ENCODE peak calls at places on chromosomes 5 and 9, in four cellular contexts. L, A, S and Z are unnamed samples.

GRCh38 chr5:152529456-152529855 is 124.4 kb upstream of the NMUR2 start:
- DNase-seq in L (no peak), A (no peak), S (no peak), Z (no peak)

GRCh38 chr9:24118170-24118569 is 292.1 kb upstream of the ELAVL2 start:
- DNase-seq in S (no peak), L (no peak), A (no peak), Z (no peak)

GRCh38 chr9:132411091-132411508 is 1.1 kb downstream of the CFAP77 start:
- DNase-seq in S (peak), L (peak), A (no peak), Z (no peak)

GRCh38 chr5:1724822-1725602 is 74.6 kb downstream of the MRPL36 start:
- DNase-seq in S (no peak), A (no peak), L (no peak), Z (peak)

GRCh38 chr5:20556364-20556763 is 568.4 kb upstream of the CDH18 start:
- DNase-seq in L (no peak), S (no peak), A (no peak), Z (no peak)

GRCh38 chr9:95605826-95606555 is 89.2 kb upstream of the PTCH1 start:
- DNase-seq in S (no peak), A (no peak), L (no peak), Z (no peak)

GRCh38 chr5:123083298-123083697 is 5.7 kb upstream of the PRDM6 start:
- DNase-seq in L (no peak), S (no peak), A (no peak), Z (no peak)

GRCh38 chr5:83244516-83244915 is 167.2 kb downstream of the XRCC4 start:
- DNase-seq in L (no peak), S (no peak), A (no peak), Z (no peak)

GRCh38 chr5:54093081-54093492 is 217.3 kb downstream of the ARL15 start:
- DNase-seq in S (no peak), A (no peak), L (no peak), Z (no peak)

GRCh38 chr5:132498152-132498551 is 7.6 kb upstream of the IRF1 start:
- DNase-seq in A (peak), L (peak), S (no peak), Z (peak)

GRCh38 chr5:158543539-158544387 is 556.0 kb downstream of the EBF1 start:
- DNase-seq in L (no peak), S (peak), A (no peak), Z (no peak)

GRCh38 chr5:155727512-155728145 is 599.3 kb upstream of the SGCD start:
- DNase-seq in L (no peak), S (no peak), A (no peak), Z (no peak)

GRCh38 chr9:96157675-96158074 is 144.3 kb downstream of the HSD17B3 start:
- DNase-seq in L (no peak), A (no peak), S (no peak), Z (no peak)

GRCh38 chr9:3873818-3874217 is 348.0 kb upstream of the RFX3 start:
- DNase-seq in A (no peak), L (no peak), S (no peak), Z (no peak)

GRCh38 chr5:135309391-135310327 is 89.4 kb downstream of the MACROH2A1 start:
- DNase-seq in L (no peak), S (no peak), A (no peak), Z (peak)

GRCh38 chr9:124214116-124214515 is 43.6 kb upstream of the NEK6 start:
- DNase-seq in L (no peak), S (no peak), A (no peak), Z (no peak)

GRCh38 chr5:88883059-88883565 is at the start of gene MEF2C:
- DNase-seq in L (peak), S (peak), A (peak), Z (peak)

GRCh38 chr9:133115604-133116345 is 5.3 kb downstream of the RALGDS start:
- DNase-seq in L (peak), A (peak), S (peak), Z (no peak)

GRCh38 chr5:109485030-109485429 is 75.3 kb upstream of the PJA2 start:
- DNase-seq in S (peak), L (peak), A (peak), Z (no peak)

GRCh38 chr9:116749176-116749575 is 62.1 kb downstream of the TRIM32 start:
- DNase-seq in S (no peak), A (no peak), L (no peak), Z (no peak)

GRCh38 chr9:100011062-100011681 is 87.6 kb downstream of the ERP44 start:
- DNase-seq in L (no peak), S (peak), A (no peak), Z (no peak)

GRCh38 chr5:42377496-42377895 is 45.7 kb upstream of the GHR start:
- DNase-seq in L (no peak), A (no peak), S (peak), Z (no peak)

GRCh38 chr9:35820076-35820475 is 5.2 kb upstream of the HINT2 start:
- DNase-seq in S (peak), L (no peak), A (no peak), Z (no peak)

GRCh38 chr5:124064956-124065355 is 553.0 kb downstream of the CSNK1G3 start:
- DNase-seq in A (no peak), L (no peak), S (no peak), Z (no peak)

GRCh38 chr5:157554180-157555030 is 21.2 kb downstream of the ADAM19 start:
- DNase-seq in S (no peak), L (no peak), A (no peak), Z (no peak)

GRCh38 chr5:51960617-51961115 is 577.4 kb downstream of the ISL1 start:
- DNase-seq in A (no peak), S (no peak), L (no peak), Z (no peak)
- TF ChIP-seq CTCF in A (no peak), S (peak), L (peak), Z (peak)

GRCh38 chr9:130601100-130601499 is 21.7 kb downstream of the FUBP3 start:
- DNase-seq in A (no peak), L (no peak), S (no peak), Z (no peak)
- TF ChIP-seq CTCF in A (no peak), L (no peak), S (no peak), Z (no peak)

GRCh38 chr5:149405550-149406202 is 26.6 kb upstream of the IL17B start:
- DNase-seq in A (peak), L (no peak), S (no peak), Z (no peak)

GRCh38 chr5:149404746-149405549 is 25.9 kb upstream of the IL17B start:
- DNase-seq in L (no peak), A (peak), S (peak), Z (no peak)

GRCh38 chr5:149407331-149408251 is 28.5 kb upstream of the IL17B start:
- DNase-seq in S (no peak), L (no peak), A (no peak), Z (no peak)

GRCh38 chr5:149406979-149407306 is 27.9 kb upstream of the IL17B start:
- DNase-seq in L (no peak), S (no peak), A (no peak), Z (no peak)

DNA sequence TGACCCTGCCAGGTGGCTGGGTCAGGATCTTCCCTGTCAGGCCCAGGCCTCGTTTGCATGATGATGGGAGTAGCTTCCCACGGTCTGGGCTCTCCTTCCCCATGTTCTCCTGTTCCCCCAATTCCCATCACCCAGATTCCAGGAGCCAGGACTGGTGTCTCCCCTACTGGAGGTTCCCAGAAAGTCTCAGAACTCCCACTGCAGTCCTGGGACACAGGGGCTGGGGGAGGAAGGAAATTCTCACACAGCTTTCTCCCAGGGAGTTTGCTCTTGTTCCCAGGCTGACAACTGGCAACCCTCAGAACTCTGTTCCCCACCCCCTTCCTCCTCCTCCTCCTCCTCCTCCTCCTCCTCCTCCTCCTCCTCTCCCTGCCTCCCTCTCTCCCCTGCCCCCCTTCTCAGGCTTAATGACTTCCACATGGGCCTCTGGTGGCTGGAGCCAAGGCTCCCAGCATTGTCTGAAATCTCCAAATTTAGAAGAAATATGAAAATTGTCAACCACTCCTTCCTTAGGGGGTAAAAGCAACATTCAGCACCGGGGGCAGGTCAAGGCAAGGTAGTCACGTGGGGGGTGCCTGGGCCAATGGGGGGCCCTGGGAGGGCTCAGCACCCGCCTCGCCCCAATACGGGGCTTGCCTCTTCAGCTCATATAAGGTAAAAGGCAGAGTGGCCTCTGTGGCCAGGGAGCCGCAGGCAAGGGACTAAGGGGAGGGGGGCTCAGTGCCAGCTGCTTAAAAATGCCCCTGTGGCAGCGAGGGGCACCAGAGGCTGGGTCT is 27.3 kb upstream of the IL17B start:
- DNase-seq in L (peak), S (peak), A (peak), Z (peak)
- TF ChIP-seq CTCF in L (no peak), S (peak), A (peak), Z (peak)

DNA sequence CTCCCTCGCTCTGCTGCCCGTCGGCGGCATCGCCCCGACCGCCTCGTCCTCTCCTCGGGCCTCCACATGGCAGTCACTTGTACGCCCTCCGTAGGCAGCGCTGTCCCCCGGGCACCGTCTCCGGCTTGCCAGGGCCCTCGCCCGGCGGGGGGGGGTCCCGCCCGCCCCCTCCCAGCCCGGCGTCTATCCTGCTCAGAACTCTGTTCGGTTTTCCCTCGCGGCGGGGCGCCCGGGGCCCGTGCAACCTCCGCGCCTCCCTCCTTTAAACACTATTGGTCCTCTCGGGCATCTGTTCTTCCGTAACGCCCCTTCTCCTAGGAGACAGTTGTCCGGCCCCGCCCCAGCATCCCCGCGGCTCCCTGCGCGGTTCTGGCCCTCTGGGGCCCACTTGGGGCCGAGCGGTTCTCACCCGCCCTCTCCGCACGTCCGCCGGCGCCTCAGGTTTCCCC is 831 bp downstream of the ODF2 start:
- DNase-seq in A (peak), S (peak), L (peak), Z (peak)
- TF ChIP-seq CTCF in A (no peak), S (no peak), L (no peak), Z (no peak)

DNA sequence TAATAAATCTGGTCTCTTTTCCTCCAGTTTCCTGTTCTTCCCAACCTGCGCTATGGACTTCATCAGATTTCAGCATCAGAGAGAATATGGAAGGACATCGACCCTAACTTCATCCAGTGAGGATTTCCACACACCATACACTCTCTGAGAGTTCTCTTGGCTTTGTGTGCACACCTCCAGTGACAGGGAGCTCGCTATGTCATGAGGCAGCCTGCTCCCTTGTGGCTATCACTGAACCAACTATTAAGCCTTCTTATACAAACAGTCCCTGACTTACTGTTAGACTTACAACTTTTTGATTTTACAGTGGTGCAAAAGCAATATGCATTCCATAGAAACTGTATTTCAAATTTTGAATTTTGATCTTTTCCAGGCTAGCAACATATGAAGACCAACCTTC is 12.2 kb upstream of the B4GALT1 start:
- DNase-seq in S (no peak), L (no peak), A (no peak), Z (no peak)
- TF ChIP-seq CTCF in S (no peak), L (no peak), A (no peak), Z (no peak)

DNA sequence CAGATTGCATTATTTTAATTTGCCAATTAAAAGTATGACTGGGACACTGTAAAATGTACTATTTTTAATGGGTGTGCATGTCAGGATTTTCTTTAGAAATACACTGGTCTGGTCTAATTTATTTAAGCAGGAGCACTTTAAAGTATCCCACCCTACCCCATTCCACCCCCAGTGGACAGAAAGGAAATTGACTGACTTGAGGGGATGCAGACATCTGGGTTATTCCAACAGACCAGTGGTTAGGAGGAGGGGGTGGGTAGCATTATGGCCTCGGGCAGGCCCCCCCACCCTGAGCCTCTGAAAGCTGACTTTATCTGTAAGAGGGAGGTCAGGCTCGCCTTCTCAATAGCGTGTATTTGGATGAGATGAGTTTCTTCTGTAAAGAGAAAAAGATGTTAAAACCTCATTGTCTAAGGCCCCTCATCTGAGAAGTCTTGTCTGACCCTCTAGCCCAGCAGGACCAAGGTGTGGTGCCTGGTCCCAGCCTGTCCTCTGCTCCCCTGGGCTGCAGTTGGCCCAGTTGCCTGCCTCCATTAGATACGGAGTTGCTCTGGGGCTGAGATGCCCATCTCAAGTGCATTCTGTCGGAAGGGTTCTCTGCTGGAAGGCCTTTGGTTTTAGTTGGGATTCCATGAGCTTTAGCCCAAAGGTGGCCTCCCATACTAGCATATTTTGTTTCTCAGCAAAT is 4.4 kb downstream of the HNRNPAB start:
- DNase-seq in L (no peak), A (no peak), S (no peak), Z (no peak)
- TF ChIP-seq CTCF in L (no peak), A (no peak), S (peak), Z (peak)

DNA sequence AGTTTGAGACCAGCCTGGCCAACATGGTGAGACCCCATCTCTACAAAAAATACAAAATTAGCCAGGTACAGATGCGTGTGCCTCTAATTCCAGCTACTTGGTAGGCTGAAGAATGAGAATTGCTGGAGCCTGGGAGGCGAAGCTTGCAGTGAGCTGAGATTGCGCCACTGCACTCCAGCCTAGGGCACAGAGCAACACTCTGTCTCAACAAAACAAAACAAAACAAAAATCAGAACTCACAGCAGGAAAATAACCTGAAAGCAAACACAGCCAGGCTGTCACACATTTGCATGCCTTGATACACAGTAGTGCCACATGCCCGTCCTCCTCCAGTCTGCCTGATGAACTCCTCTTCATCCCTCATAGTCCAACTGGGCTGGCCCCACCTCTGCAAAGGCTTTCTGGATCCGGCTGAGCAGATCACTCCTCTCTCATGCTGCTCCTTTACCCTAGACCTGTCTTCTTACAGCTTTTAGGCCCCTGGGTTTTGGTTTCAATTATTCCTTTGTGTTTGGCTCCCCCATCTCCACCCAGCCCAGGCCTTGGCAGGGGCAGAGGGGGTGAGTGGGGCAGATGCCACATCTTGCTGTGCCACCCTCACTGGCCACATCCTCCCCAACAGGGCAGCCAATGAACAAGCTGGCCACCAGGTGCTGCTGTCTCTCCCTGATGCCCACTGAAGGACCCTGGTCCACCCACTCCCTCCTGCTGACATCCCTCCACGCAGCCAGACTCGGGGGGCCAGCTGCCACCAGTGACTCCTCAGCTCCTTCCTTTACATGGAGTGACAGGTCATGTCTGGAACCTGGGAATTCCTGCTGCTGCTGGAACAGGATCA is 62.0 kb upstream of the GGTA1 start:
- DNase-seq in A (no peak), L (no peak), S (no peak), Z (no peak)
- TF ChIP-seq CTCF in A (no peak), L (peak), S (peak), Z (peak)